ENCODE peak calls at places on chromosomes 3 and 15, in ten cellular contexts. N is T47D; F is tibial artery; X is stimulated activated CD4-positive, alpha-beta T cell treated with anti-CD3 and anti-CD28 coated beads, Interleukin-15, amount 100 ng/mL, for 48 hours; V is GM12878; D is lower leg skin; K is EL; Y is AG10803; C is mammary epithelial cell; O is LHCN-M2. R is an unnamed sample.

GRCh38 chr3:125107384-125107783 is 51.6 kb upstream of the HEG1 start:
- DNase-seq in C (no peak), N (no peak), V (no peak), X (no peak), O (no peak), Y (no peak), D (no peak), K (no peak), F (no peak), R (no peak)

GRCh38 chr3:27467545-27467944 is 16.6 kb downstream of the SLC4A7 start:
- DNase-seq in N (no peak), C (peak; percentile 14), K (peak; percentile 54), Y (peak; percentile 53), V (no peak), D (no peak), F (no peak), O (peak; percentile 65), X (no peak), R (no peak)

GRCh38 chr3:146047485-146047884 is 113.5 kb downstream of the PLOD2 start:
- DNase-seq in O (no peak), D (no peak), X (no peak), N (no peak), C (no peak), F (no peak), V (no peak), K (no peak), Y (no peak), R (no peak)

GRCh38 chr15:100866386-100867330 is 13.0 kb upstream of the ALDH1A3 start:
- DNase-seq in F (no peak), V (no peak), Y (no peak), X (no peak), D (no peak), N (no peak), C (no peak), O (no peak), K (no peak), R (no peak)

GRCh38 chr3:134419966-134420321 is 45.7 kb upstream of the AMOTL2 start:
- DNase-seq in O (no peak), N (no peak), D (no peak), Y (no peak), V (no peak), C (no peak), K (no peak), X (no peak), F (no peak), R (no peak)

GRCh38 chr3:43477600-43477999 is 144.2 kb downstream of the ANO10 start:
- DNase-seq in D (peak; percentile 18), V (no peak), K (no peak), F (no peak), C (no peak), Y (no peak), O (no peak), N (no peak), X (peak; percentile 42), R (peak; percentile 61)

GRCh38 chr3:152445227-152445626 is 176.5 kb downstream of the MBNL1 start:
- DNase-seq in V (no peak), O (no peak), F (no peak), N (no peak), X (no peak), C (no peak), Y (no peak), D (no peak), K (no peak), R (no peak)

GRCh38 chr3:131163-131889 is 65.2 kb upstream of the CHL1 start:
- DNase-seq in X (no peak), D (no peak), K (no peak), V (no peak), Y (no peak), C (no peak), O (no peak), N (no peak), F (no peak), R (no peak)

R was measured in effector memory CD8-positive, alpha-beta T cell.